ENCODE peak calls at places on chromosomes 3 and 15, in ten cellular contexts. One of them, this sample, is unnamed.

GRCh38 chr15:45448516-45448915 is 70.2 kb upstream of the GATM start:
- DNase-seq in foreskin fibroblast: no peak
- DNase-seq in mucosa of descending colon: peak; percentile 73
- DNase-seq in NB4: no peak
- DNase-seq in stomach: no peak
- DNase-seq in thoracic aorta: no peak
- DNase-seq in tibial nerve: no peak
- DNase-seq in AG10803: no peak
- DNase-seq in bronchial epithelial cell: no peak
- DNase-seq in OCI-LY7: no peak
- DNase-seq in this sample: no peak

GRCh38 chr3:169662215-169663070 is 1.1 kb downstream of the MECOM start:
- DNase-seq in NB4: peak; percentile 48
- DNase-seq in stomach: peak; percentile 79
- DNase-seq in foreskin fibroblast: peak; percentile 54
- DNase-seq in bronchial epithelial cell: peak; percentile 59
- DNase-seq in thoracic aorta: peak; percentile 35
- DNase-seq in AG10803: peak; percentile 36
- DNase-seq in tibial nerve: no peak
- DNase-seq in OCI-LY7: peak; percentile 73
- DNase-seq in mucosa of descending colon: peak; percentile 80
- DNase-seq in this sample: peak; percentile 63

GRCh38 chr3:129475863-129476262 is 35.8 kb downstream of the IFT122 start:
- DNase-seq in AG10803: no peak
- DNase-seq in thoracic aorta: no peak
- DNase-seq in NB4: no peak
- DNase-seq in bronchial epithelial cell: no peak
- DNase-seq in foreskin fibroblast: no peak
- DNase-seq in OCI-LY7: no peak
- DNase-seq in tibial nerve: no peak
- DNase-seq in mucosa of descending colon: no peak
- DNase-seq in stomach: no peak
- DNase-seq in this sample: no peak

GRCh38 chr3:106428565-106428994 is 559.8 kb upstream of the CBLB start:
- DNase-seq in tibial nerve: peak; percentile 43
- DNase-seq in stomach: no peak
- DNase-seq in NB4: peak; percentile 45
- DNase-seq in AG10803: peak; percentile 100
- DNase-seq in foreskin fibroblast: peak; percentile 94
- DNase-seq in bronchial epithelial cell: peak; percentile 97
- DNase-seq in mucosa of descending colon: peak; percentile 7
- DNase-seq in thoracic aorta: no peak
- DNase-seq in OCI-LY7: no peak
- DNase-seq in this sample: peak; percentile 99

GRCh38 chr3:73908218-73908617 is 283.5 kb upstream of the PDZRN3 start:
- DNase-seq in OCI-LY7: no peak
- DNase-seq in stomach: no peak
- DNase-seq in tibial nerve: no peak
- DNase-seq in AG10803: no peak
- DNase-seq in foreskin fibroblast: no peak
- DNase-seq in thoracic aorta: no peak
- DNase-seq in mucosa of descending colon: no peak
- DNase-seq in NB4: no peak
- DNase-seq in bronchial epithelial cell: no peak
- DNase-seq in this sample: no peak

GRCh38 chr15:81294501-81294850 is 29.5 kb downstream of the STARD5 start:
- DNase-seq in OCI-LY7: peak; percentile 56
- DNase-seq in tibial nerve: no peak
- DNase-seq in foreskin fibroblast: no peak
- DNase-seq in bronchial epithelial cell: no peak
- DNase-seq in mucosa of descending colon: peak; percentile 48
- DNase-seq in thoracic aorta: no peak
- DNase-seq in NB4: peak; percentile 64
- DNase-seq in AG10803: no peak
- DNase-seq in stomach: no peak
- DNase-seq in this sample: no peak

GRCh38 chr3:14852058-14852599 is 33.4 kb downstream of the FGD5 start:
- DNase-seq in NB4: no peak
- DNase-seq in AG10803: no peak
- DNase-seq in tibial nerve: no peak
- DNase-seq in stomach: no peak
- DNase-seq in foreskin fibroblast: no peak
- DNase-seq in OCI-LY7: no peak
- DNase-seq in thoracic aorta: no peak
- DNase-seq in mucosa of descending colon: no peak
- DNase-seq in bronchial epithelial cell: no peak
- DNase-seq in this sample: no peak

GRCh38 chr15:50127255-50127777 is 8.3 kb upstream of the ATP8B4 start:
- DNase-seq in mucosa of descending colon: no peak
- DNase-seq in bronchial epithelial cell: no peak
- DNase-seq in stomach: no peak
- DNase-seq in tibial nerve: no peak
- DNase-seq in NB4: no peak
- DNase-seq in foreskin fibroblast: no peak
- DNase-seq in AG10803: no peak
- DNase-seq in thoracic aorta: no peak
- DNase-seq in OCI-LY7: no peak
- DNase-seq in this sample: no peak

GRCh38 chr15:66565731-66566130 is at the start of gene LCTL:
- DNase-seq in thoracic aorta: no peak
- DNase-seq in OCI-LY7: no peak
- DNase-seq in stomach: no peak
- DNase-seq in foreskin fibroblast: no peak
- DNase-seq in tibial nerve: no peak
- DNase-seq in AG10803: peak; percentile 53
- DNase-seq in mucosa of descending colon: no peak
- DNase-seq in bronchial epithelial cell: no peak
- DNase-seq in NB4: no peak
- DNase-seq in this sample: peak; percentile 75

GRCh38 chr3:38114875-38115644 is 21.9 kb downstream of the ACAA1 start:
- DNase-seq in mucosa of descending colon: no peak
- DNase-seq in foreskin fibroblast: no peak
- DNase-seq in NB4: no peak
- DNase-seq in AG10803: no peak
- DNase-seq in thoracic aorta: no peak
- DNase-seq in bronchial epithelial cell: no peak
- DNase-seq in tibial nerve: no peak
- DNase-seq in OCI-LY7: no peak
- DNase-seq in stomach: no peak
- DNase-seq in this sample: no peak

GRCh38 chr15:33234019-33234418 is 39.5 kb upstream of the FMN1 start:
- DNase-seq in mucosa of descending colon: peak; percentile 36
- DNase-seq in AG10803: peak; percentile 43
- DNase-seq in stomach: no peak
- DNase-seq in NB4: peak; percentile 23
- DNase-seq in tibial nerve: no peak
- DNase-seq in foreskin fibroblast: peak; percentile 29
- DNase-seq in bronchial epithelial cell: peak; percentile 64
- DNase-seq in thoracic aorta: no peak
- DNase-seq in OCI-LY7: peak; percentile 51
- DNase-seq in this sample: peak; percentile 71
- TF ChIP-seq CTCF in mucosa of descending colon: no peak
- TF ChIP-seq CTCF in AG10803: peak; percentile 67
- TF ChIP-seq CTCF in stomach: no peak
- TF ChIP-seq CTCF in NB4: peak; percentile 33
- TF ChIP-seq CTCF in tibial nerve: no peak
- TF ChIP-seq CTCF in foreskin fibroblast: peak; percentile 58
- TF ChIP-seq CTCF in bronchial epithelial cell: peak; percentile 55
- TF ChIP-seq CTCF in thoracic aorta: peak; percentile 36
- TF ChIP-seq CTCF in OCI-LY7: peak; percentile 81
- TF ChIP-seq CTCF in this sample: peak; percentile 64

GRCh38 chr15:91855241-91855640 is 1.7 kb downstream of the SLCO3A1 start:
- DNase-seq in tibial nerve: no peak
- DNase-seq in NB4: no peak
- DNase-seq in foreskin fibroblast: no peak
- DNase-seq in OCI-LY7: peak; percentile 33
- DNase-seq in thoracic aorta: no peak
- DNase-seq in AG10803: no peak
- DNase-seq in mucosa of descending colon: no peak
- DNase-seq in bronchial epithelial cell: no peak
- DNase-seq in stomach: no peak
- DNase-seq in this sample: no peak

GRCh38 chr15:91852741-91853500 is 587 bp upstream of the SLCO3A1 start:
- DNase-seq in foreskin fibroblast: peak; percentile 9
- DNase-seq in thoracic aorta: no peak
- DNase-seq in stomach: peak; percentile 76
- DNase-seq in bronchial epithelial cell: no peak
- DNase-seq in OCI-LY7: peak; percentile 86
- DNase-seq in tibial nerve: peak; percentile 68
- DNase-seq in mucosa of descending colon: peak; percentile 70
- DNase-seq in NB4: peak; percentile 94
- DNase-seq in AG10803: peak; percentile 65
- DNase-seq in this sample: peak; percentile 59

GRCh38 chr15:91853501-91853967 is at the start of gene SLCO3A1:
- DNase-seq in AG10803: peak; percentile 56
- DNase-seq in NB4: peak; percentile 82
- DNase-seq in tibial nerve: peak; percentile 47
- DNase-seq in mucosa of descending colon: peak; percentile 66
- DNase-seq in thoracic aorta: peak; percentile 31
- DNase-seq in foreskin fibroblast: peak; percentile 6
- DNase-seq in OCI-LY7: peak; percentile 78
- DNase-seq in stomach: peak; percentile 75
- DNase-seq in bronchial epithelial cell: no peak
- DNase-seq in this sample: peak; percentile 44

GRCh38 chr15:91855684-91856553 is 2.4 kb downstream of the SLCO3A1 start:
- DNase-seq in stomach: peak; percentile 55
- DNase-seq in thoracic aorta: no peak
- DNase-seq in bronchial epithelial cell: peak; percentile 64
- DNase-seq in mucosa of descending colon: peak; percentile 77
- DNase-seq in foreskin fibroblast: no peak
- DNase-seq in OCI-LY7: peak; percentile 79
- DNase-seq in NB4: peak; percentile 8
- DNase-seq in tibial nerve: no peak
- DNase-seq in AG10803: no peak
- DNase-seq in this sample: no peak

DNA sequence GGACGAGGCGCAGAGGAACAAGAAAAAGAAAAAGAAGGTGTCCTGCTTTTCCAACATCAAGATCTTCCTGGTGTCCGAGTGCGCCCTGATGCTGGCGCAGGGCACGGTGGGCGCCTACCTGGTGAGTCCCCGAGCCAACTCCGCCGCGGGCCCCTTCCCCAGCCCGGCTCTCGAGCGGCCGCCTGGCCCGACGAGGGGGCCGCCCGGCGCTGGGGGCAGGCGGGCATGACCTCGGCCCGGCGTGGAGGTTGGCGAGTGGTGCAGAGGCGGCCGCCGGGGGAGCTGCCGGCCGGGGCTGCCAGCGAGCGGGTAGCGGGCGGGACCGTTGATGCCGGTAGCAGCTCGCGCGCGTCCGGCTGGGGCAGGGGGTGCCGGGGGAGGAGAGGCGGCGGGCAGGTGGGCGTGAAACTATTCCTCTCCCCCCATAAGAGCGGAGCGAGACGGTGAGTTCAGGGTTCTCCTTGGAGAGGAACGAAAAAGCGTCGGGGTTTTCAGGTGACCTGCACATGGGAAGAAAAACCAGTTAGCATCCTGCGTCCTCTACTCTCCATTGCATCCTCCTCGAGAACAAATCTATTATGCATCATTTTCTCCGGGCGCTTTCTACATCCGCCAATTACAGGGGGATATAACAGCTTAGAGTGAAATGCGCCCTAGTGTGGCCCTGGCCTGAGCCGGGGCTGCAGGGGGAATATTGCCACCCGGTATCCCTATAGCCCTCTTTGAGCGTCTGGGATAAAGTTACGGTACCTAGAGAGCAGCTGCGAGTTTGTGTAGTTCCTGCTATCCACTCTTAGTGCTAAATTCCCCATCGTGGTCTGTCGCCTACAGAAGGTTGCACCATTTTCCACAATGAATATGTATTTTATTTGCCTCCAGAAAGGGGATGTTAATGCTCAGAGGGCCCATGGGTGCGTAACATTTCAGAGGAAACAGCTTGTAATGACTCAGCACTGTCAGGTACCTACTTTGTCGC is 748 bp downstream of the SLCO3A1 start:
- DNase-seq in bronchial epithelial cell: peak; percentile 33
- DNase-seq in OCI-LY7: peak; percentile 80
- DNase-seq in tibial nerve: no peak
- DNase-seq in foreskin fibroblast: peak; percentile 2
- DNase-seq in NB4: peak; percentile 81
- DNase-seq in stomach: peak; percentile 42
- DNase-seq in mucosa of descending colon: no peak
- DNase-seq in AG10803: peak; percentile 17
- DNase-seq in thoracic aorta: no peak
- DNase-seq in this sample: peak; percentile 10
- H3K4me3 ChIP-seq in bronchial epithelial cell: peak overlapping the region; percentile 50
- H3K4me3 ChIP-seq in OCI-LY7: peak overlapping the region; percentile 84
- H3K4me3 ChIP-seq in tibial nerve: peak overlapping the region; percentile 69
- H3K4me3 ChIP-seq in foreskin fibroblast: peak overlapping the region; percentile 59
- H3K4me3 ChIP-seq in NB4: peak overlapping the region; percentile 53
- H3K4me3 ChIP-seq in stomach: peak overlapping the region; percentile 72
- H3K4me3 ChIP-seq in mucosa of descending colon: peak overlapping the region; percentile 56
- H3K4me3 ChIP-seq in AG10803: peak overlapping the region; percentile 69
- H3K4me3 ChIP-seq in thoracic aorta: peak overlapping the region; percentile 94
- H3K4me3 ChIP-seq in this sample: peak overlapping the region; percentile 65

DNA sequence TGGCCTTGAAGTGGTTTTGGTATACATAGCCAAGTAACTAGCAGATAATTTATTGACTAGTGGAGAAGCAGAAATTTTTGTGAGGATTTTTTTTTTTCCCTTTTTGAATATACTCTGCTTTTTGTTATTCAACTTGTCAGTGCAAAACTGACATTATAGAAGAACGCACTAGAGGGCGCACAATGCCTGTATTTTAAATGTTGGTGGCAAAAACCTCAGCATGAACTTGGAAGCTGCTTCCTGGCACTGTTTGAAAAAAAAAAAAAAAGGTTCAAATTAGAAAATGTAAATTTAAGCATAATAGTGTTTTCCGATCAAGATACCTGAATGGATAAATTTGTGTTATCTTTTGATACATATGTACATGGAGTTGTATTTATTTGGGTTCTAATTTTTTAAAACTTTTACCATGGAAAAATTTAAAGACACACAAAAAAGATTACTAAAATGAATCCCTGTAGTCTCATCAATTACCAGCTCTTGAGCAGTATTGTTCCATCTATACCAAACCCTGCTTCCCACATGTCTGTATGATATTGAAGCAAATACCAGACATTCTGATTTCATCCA is 56.0 kb downstream of the SLC25A26 start:
- DNase-seq in NB4: peak; percentile 66
- DNase-seq in foreskin fibroblast: peak; percentile 58
- DNase-seq in bronchial epithelial cell: peak; percentile 67
- DNase-seq in mucosa of descending colon: peak; percentile 87
- DNase-seq in AG10803: peak; percentile 76
- DNase-seq in stomach: peak; percentile 68
- DNase-seq in tibial nerve: peak; percentile 89
- DNase-seq in thoracic aorta: peak; percentile 31
- DNase-seq in OCI-LY7: peak; percentile 77
- DNase-seq in this sample: peak; percentile 87
- TF ChIP-seq CTCF in NB4: peak; percentile 47
- TF ChIP-seq CTCF in foreskin fibroblast: peak; percentile 49
- TF ChIP-seq CTCF in bronchial epithelial cell: peak; percentile 42
- TF ChIP-seq CTCF in mucosa of descending colon: peak; percentile 39
- TF ChIP-seq CTCF in AG10803: peak; percentile 67
- TF ChIP-seq CTCF in stomach: no peak
- TF ChIP-seq CTCF in tibial nerve: peak; percentile 59
- TF ChIP-seq CTCF in thoracic aorta: peak; percentile 73
- TF ChIP-seq CTCF in OCI-LY7: peak; percentile 94
- TF ChIP-seq CTCF in this sample: peak; percentile 53

DNA sequence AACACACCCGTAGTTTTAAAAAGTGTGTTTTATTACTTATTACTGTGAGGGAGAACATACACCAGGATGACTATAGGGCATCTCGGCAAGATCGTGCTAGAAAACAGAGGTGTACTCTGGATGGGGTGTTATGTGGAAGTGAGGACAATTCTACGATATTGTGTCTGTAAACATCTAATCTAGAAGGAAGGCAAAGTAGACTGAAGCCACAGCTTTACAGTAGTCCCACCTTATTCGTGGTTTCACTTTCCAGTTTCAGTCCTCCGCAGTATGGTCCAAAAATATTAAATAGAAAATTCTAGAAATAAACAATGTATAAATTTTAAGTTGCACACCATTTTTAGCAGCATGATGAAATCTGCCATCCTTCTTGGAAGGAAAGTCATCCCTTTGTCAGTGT is 277.9 kb downstream of the UNC13C start:
- DNase-seq in foreskin fibroblast: no peak
- DNase-seq in tibial nerve: no peak
- DNase-seq in mucosa of descending colon: no peak
- DNase-seq in OCI-LY7: no peak
- DNase-seq in stomach: no peak
- DNase-seq in AG10803: no peak
- DNase-seq in NB4: no peak
- DNase-seq in bronchial epithelial cell: no peak
- DNase-seq in thoracic aorta: no peak
- DNase-seq in this sample: no peak
- H3K4me3 ChIP-seq in foreskin fibroblast: no peak overlapping the region
- H3K4me3 ChIP-seq in tibial nerve: no peak overlapping the region
- H3K4me3 ChIP-seq in mucosa of descending colon: no peak overlapping the region
- H3K4me3 ChIP-seq in OCI-LY7: no peak overlapping the region
- H3K4me3 ChIP-seq in stomach: no peak overlapping the region
- H3K4me3 ChIP-seq in AG10803: no peak overlapping the region
- H3K4me3 ChIP-seq in NB4: no peak overlapping the region
- H3K4me3 ChIP-seq in bronchial epithelial cell: no peak overlapping the region
- H3K4me3 ChIP-seq in thoracic aorta: no peak overlapping the region
- H3K4me3 ChIP-seq in this sample: no peak overlapping the region